ENCODE peak calls at places on chromosomes 12 and 14, in ten cellular contexts. R is Right ventricle myocardium superior; F is bronchial epithelial cell; W is astrocyte of the spinal cord; G is stimulated activated CD8-positive, alpha-beta memory T cell treated with anti-CD3 and anti-CD28 coated beads, Interleukin-15, amount 100 ng/mL, for 24 hours; X is CD8-positive, alpha-beta T cell; C is anterior cingulate cortex; Y is stimulated activated CD4-positive, alpha-beta T cell treated with anti-CD3 and anti-CD28 coated beads, Interleukin-4, amount 100 ng/mL, for 1 hour; N is NCI-H1417 treated with DMSO at 0.1 percent for 48 hours; U is GM13977. Z is an unnamed sample.

GRCh38 chr12:44626883-44627282 is 249.2 kb downstream of the NELL2 start:
- DNase-seq in U (no peak), W (no peak), F (no peak), R (no peak), N (peak), G (no peak), X (no peak), Y (no peak), C (no peak), Z (no peak)

GRCh38 chr12:53766881-53767280 is 15.1 kb upstream of the CISTR start:
- DNase-seq in X (no peak), Y (no peak), F (no peak), G (no peak), W (no peak), R (no peak), U (no peak), C (no peak), N (no peak), Z (no peak)

GRCh38 chr12:128823216-128823915 is 392 bp downstream of the SLC15A4 start:
- DNase-seq in W (no peak), X (peak), Y (peak), N (no peak), G (no peak), C (no peak), U (peak), F (peak), R (peak), Z (peak)

GRCh38 chr12:123140675-123141614 is 9.9 kb downstream of the PITPNM2 start:
- DNase-seq in U (no peak), W (no peak), R (no peak), G (no peak), F (no peak), N (no peak), C (no peak), Y (no peak), X (no peak), Z (no peak)

GRCh38 chr12:119673634-119674033 is 5.7 kb downstream of the PRKAB1 start:
- DNase-seq in X (no peak), N (no peak), R (no peak), W (no peak), F (peak), Y (no peak), C (no peak), U (no peak), G (no peak), Z (no peak)

GRCh38 chr14:71103662-71104484 is 196.6 kb downstream of the PCNX1 start:
- DNase-seq in G (no peak), C (no peak), N (peak), F (peak), W (peak), X (no peak), R (no peak), Y (no peak), U (peak), Z (no peak)

GRCh38 chr12:93877446-93877845 is 200.3 kb downstream of the CRADD start:
- DNase-seq in G (no peak), R (no peak), X (no peak), W (no peak), C (no peak), Y (no peak), N (no peak), U (no peak), F (no peak), Z (no peak)

GRCh38 chr14:40623641-40624040 is 983.0 kb upstream of the LRFN5 start:
- DNase-seq in C (no peak), Y (no peak), W (no peak), N (peak), R (no peak), X (no peak), F (no peak), U (no peak), G (no peak), Z (no peak)

GRCh38 chr12:69388371-69388770 is 28.8 kb downstream of the YEATS4 start:
- DNase-seq in W (peak), U (peak), G (no peak), R (no peak), Y (no peak), F (peak), C (no peak), X (no peak), N (no peak), Z (no peak)

GRCh38 chr12:26164118-26164517 is 31.3 kb upstream of the SSPN start:
- DNase-seq in R (no peak), N (no peak), G (no peak), C (no peak), U (no peak), Y (no peak), X (no peak), W (no peak), F (peak), Z (no peak)

GRCh38 chr14:61519735-61520134 is 175.6 kb upstream of the HIF1A start:
- DNase-seq in C (no peak), U (no peak), Y (no peak), R (no peak), N (no peak), F (no peak), X (no peak), W (no peak), G (no peak), Z (no peak)

GRCh38 chr12:42372154-42372791 is 46.3 kb downstream of the PPHLN1 start:
- DNase-seq in W (peak), Y (no peak), G (no peak), F (peak), C (no peak), R (no peak), N (peak), U (peak), X (no peak), Z (no peak)

GRCh38 chr12:48925218-48925871 is at the start of gene FKBP11:
- DNase-seq in Y (peak), U (peak), W (peak), C (no peak), R (peak), F (peak), G (peak), N (no peak), X (peak), Z (peak)

GRCh38 chr12:85357609-85358008 is 77.6 kb downstream of the ALX1 start:
- DNase-seq in Y (no peak), U (no peak), W (no peak), G (no peak), N (no peak), R (no peak), F (no peak), X (no peak), C (no peak), Z (no peak)

GRCh38 chr12:120402217-120402616 is 33.3 kb upstream of the MSI1 start:
- DNase-seq in C (no peak), X (no peak), G (no peak), R (no peak), U (no peak), W (peak), Y (no peak), F (no peak), N (no peak), Z (no peak)

GRCh38 chr12:102567031-102567985 is 86.9 kb upstream of the IGF1 start:
- DNase-seq in X (no peak), G (no peak), W (peak), F (peak), Y (no peak), N (no peak), U (no peak), R (no peak), C (no peak), Z (no peak)